ENCODE peak calls at places on chromosomes 11 and 22, in four cellular contexts. One of them, this sample, is unnamed.

GRCh38 chr11:30826911-30827310 is 240.8 kb upstream of the MPPED2 start:
- DNase-seq in CD8-positive, alpha-beta T cell: no peak
- DNase-seq in cardiac fibroblast: no peak
- DNase-seq in ovary: no peak
- DNase-seq in this sample: no peak

GRCh38 chr11:96307748-96308133 is 35.3 kb downstream of the MAML2 start:
- DNase-seq in CD8-positive, alpha-beta T cell: no peak
- DNase-seq in cardiac fibroblast: peak
- DNase-seq in ovary: no peak
- DNase-seq in this sample: peak

GRCh38 chr22:44182591-44183588 is 2.2 kb downstream of the PARVG start:
- DNase-seq in CD8-positive, alpha-beta T cell: peak
- DNase-seq in cardiac fibroblast: no peak
- DNase-seq in ovary: no peak
- DNase-seq in this sample: no peak

GRCh38 chr11:73980001-73980960 is 2.4 kb downstream of the UCP2 start:
- DNase-seq in CD8-positive, alpha-beta T cell: peak
- DNase-seq in cardiac fibroblast: no peak
- DNase-seq in ovary: no peak
- DNase-seq in this sample: peak

GRCh38 chr22:21038405-21038804 is 6.0 kb upstream of the SLC7A4 start:
- DNase-seq in CD8-positive, alpha-beta T cell: no peak
- DNase-seq in cardiac fibroblast: peak
- DNase-seq in ovary: no peak
- DNase-seq in this sample: peak

GRCh38 chr22:17866127-17866526 is 91.9 kb upstream of the BID start:
- DNase-seq in CD8-positive, alpha-beta T cell: no peak
- DNase-seq in cardiac fibroblast: no peak
- DNase-seq in ovary: no peak
- DNase-seq in this sample: no peak

GRCh38 chr11:43410394-43410793 is 51.7 kb downstream of the TTC17 start:
- DNase-seq in CD8-positive, alpha-beta T cell: no peak
- DNase-seq in cardiac fibroblast: no peak
- DNase-seq in ovary: no peak
- DNase-seq in this sample: no peak

GRCh38 chr22:49487950-49488349 is 339.7 kb downstream of the BRD1 start:
- DNase-seq in CD8-positive, alpha-beta T cell: no peak
- DNase-seq in cardiac fibroblast: no peak
- DNase-seq in ovary: no peak
- DNase-seq in this sample: no peak

GRCh38 chr11:27201454-27202302 is 161.1 kb downstream of the BBOX1 start:
- DNase-seq in CD8-positive, alpha-beta T cell: no peak
- DNase-seq in cardiac fibroblast: peak
- DNase-seq in ovary: peak
- DNase-seq in this sample: peak

GRCh38 chr11:33317662-33318061 is 60.5 kb downstream of the HIPK3 start:
- DNase-seq in CD8-positive, alpha-beta T cell: no peak
- DNase-seq in cardiac fibroblast: no peak
- DNase-seq in ovary: no peak
- DNase-seq in this sample: peak

GRCh38 chr11:58998480-58999290 is 59.4 kb downstream of the GLYATL1 start:
- DNase-seq in CD8-positive, alpha-beta T cell: no peak
- DNase-seq in cardiac fibroblast: no peak
- DNase-seq in ovary: no peak
- DNase-seq in this sample: no peak

GRCh38 chr11:58999291-58999680 is 60.0 kb downstream of the GLYATL1 start:
- DNase-seq in CD8-positive, alpha-beta T cell: no peak
- DNase-seq in cardiac fibroblast: no peak
- DNase-seq in ovary: no peak
- DNase-seq in this sample: no peak

GRCh38 chr11:58994171-58994570 is 54.9 kb downstream of the GLYATL1 start:
- DNase-seq in CD8-positive, alpha-beta T cell: no peak
- DNase-seq in cardiac fibroblast: no peak
- DNase-seq in ovary: no peak
- DNase-seq in this sample: no peak

GRCh38 chr11:59000007-59000406 is 60.7 kb downstream of the GLYATL1 start:
- DNase-seq in CD8-positive, alpha-beta T cell: no peak
- DNase-seq in cardiac fibroblast: no peak
- DNase-seq in ovary: no peak
- DNase-seq in this sample: no peak
- TF ChIP-seq CTCF in CD8-positive, alpha-beta T cell: no peak
- TF ChIP-seq CTCF in cardiac fibroblast: no peak
- TF ChIP-seq CTCF in ovary: no peak
- TF ChIP-seq CTCF in this sample: no peak

GRCh38 chr22:46081036-46081830 is 69.1 kb upstream of the PPARA start:
- DNase-seq in CD8-positive, alpha-beta T cell: no peak
- DNase-seq in cardiac fibroblast: no peak
- DNase-seq in ovary: no peak
- DNase-seq in this sample: no peak

GRCh38 chr22:46079861-46080821 is 70.2 kb upstream of the PPARA start:
- DNase-seq in CD8-positive, alpha-beta T cell: no peak
- DNase-seq in cardiac fibroblast: no peak
- DNase-seq in ovary: peak
- DNase-seq in this sample: peak

GRCh38 chr22:46078241-46079092 is 71.9 kb upstream of the PPARA start:
- DNase-seq in CD8-positive, alpha-beta T cell: no peak
- DNase-seq in cardiac fibroblast: peak
- DNase-seq in ovary: peak
- DNase-seq in this sample: peak

GRCh38 chr22:46077669-46078099 is 72.6 kb upstream of the PPARA start:
- DNase-seq in CD8-positive, alpha-beta T cell: no peak
- DNase-seq in cardiac fibroblast: no peak
- DNase-seq in ovary: no peak
- DNase-seq in this sample: peak

DNA sequence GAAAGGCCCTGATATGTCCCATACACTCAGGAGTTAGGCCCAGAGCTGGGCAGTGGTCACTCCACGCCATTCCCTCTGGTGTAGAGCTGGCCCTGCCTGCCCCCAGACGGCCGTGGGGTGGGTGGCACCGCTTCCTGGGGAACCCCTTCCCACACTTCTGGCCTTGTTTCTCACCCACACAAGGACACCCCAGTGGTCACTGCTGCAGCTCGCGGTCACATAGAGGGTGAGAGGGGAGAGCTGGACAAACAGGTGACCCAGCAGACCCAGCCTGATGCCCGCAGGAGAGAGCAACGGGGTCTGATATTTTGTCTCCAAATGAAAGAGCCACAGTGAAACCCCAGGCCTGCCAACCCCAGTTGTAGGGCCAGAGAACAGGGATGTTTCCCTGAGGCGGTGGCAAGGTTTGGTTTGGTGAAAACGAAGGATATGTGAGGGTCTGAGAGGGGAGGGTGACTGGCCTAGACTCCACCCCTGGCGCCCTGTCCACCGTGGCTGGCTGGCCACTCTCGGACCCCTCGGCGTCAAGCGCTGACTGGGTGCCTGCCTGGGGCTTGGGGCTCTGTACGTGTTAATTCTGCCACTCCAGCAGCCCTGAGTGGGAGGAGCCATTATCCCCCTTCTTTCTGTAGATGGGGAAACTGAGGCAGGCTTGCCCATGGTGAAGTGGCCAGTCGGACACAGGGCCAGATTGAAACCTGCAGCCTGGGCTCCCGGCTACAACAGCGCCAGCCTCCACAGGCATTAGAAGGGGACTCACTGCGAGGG is 71.0 kb upstream of the PPARA start:
- DNase-seq in CD8-positive, alpha-beta T cell: no peak
- DNase-seq in cardiac fibroblast: no peak
- DNase-seq in ovary: no peak
- DNase-seq in this sample: no peak
- H3K4me3 ChIP-seq in CD8-positive, alpha-beta T cell: no peak
- H3K4me3 ChIP-seq in cardiac fibroblast: peak
- H3K4me3 ChIP-seq in ovary: peak
- H3K4me3 ChIP-seq in this sample: peak

GRCh38 chr11:66219846-66220565 is 48.4 kb upstream of the RAB1B start:
- DNase-seq in CD8-positive, alpha-beta T cell: no peak
- DNase-seq in cardiac fibroblast: no peak
- DNase-seq in ovary: no peak
- DNase-seq in this sample: no peak

GRCh38 chr11:66220566-66220935 is 47.9 kb upstream of the RAB1B start:
- DNase-seq in CD8-positive, alpha-beta T cell: no peak
- DNase-seq in cardiac fibroblast: no peak
- DNase-seq in ovary: no peak
- DNase-seq in this sample: no peak

GRCh38 chr11:66222358-66223149 is 45.9 kb upstream of the RAB1B start:
- DNase-seq in CD8-positive, alpha-beta T cell: peak
- DNase-seq in cardiac fibroblast: peak
- DNase-seq in ovary: peak
- DNase-seq in this sample: peak

GRCh38 chr11:66221012-66221411 is 47.4 kb upstream of the RAB1B start:
- DNase-seq in CD8-positive, alpha-beta T cell: no peak
- DNase-seq in cardiac fibroblast: no peak
- DNase-seq in ovary: no peak
- DNase-seq in this sample: no peak

DNA sequence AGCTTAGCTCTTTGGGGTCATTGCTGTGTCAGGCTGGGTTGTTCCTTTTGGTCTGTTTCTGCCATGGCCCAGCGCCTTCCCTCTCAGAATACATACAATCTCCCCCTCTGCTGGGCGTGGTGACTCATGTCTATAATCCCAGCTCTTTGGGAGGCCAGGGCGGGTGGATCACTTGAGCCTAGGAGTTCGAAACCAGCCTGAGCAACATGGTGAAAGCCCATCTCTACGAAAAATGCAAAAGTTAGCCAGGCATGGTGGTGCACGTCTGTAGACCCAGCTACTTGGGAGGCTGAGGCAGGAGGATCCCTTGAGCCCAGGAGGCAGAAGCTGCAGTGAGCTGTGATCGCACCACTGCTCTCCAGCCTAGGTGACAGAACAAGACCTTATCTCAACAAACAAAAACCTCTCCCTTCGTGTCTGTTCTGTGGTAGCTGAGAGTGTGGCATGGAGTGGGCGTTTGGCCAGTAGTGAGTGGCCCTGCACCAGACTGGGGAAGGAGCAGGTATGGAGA is 46.7 kb upstream of the RAB1B start:
- DNase-seq in CD8-positive, alpha-beta T cell: no peak
- DNase-seq in cardiac fibroblast: no peak
- DNase-seq in ovary: no peak
- DNase-seq in this sample: peak
- TF ChIP-seq CTCF in CD8-positive, alpha-beta T cell: no peak
- TF ChIP-seq CTCF in cardiac fibroblast: no peak
- TF ChIP-seq CTCF in ovary: no peak
- TF ChIP-seq CTCF in this sample: no peak

DNA sequence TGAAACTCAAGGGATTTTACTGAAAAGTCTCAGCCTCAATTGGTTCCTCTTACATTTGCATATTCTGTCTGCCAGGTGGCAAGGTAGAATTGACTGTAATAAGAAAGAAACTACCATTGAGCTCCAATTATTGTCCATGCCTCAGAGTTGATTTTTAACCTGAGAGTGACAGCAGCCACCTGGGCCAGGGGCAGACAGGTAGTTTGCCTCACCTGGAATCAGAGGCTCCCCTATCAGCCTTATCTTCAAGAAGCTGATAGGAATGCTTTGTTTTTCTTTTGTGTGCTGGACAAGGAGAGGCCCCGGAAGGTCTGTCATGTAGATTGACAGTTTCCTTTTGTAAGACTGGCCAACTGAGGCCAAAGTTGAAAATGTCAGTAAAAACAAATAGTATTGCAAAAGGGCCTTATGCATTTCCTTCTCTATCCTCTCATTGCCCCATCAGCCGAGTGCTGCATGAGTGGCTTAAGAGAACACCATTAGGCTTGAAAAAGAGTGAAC is 34.1 kb downstream of the CD44 start:
- DNase-seq in CD8-positive, alpha-beta T cell: no peak
- DNase-seq in cardiac fibroblast: peak
- DNase-seq in ovary: no peak
- DNase-seq in this sample: no peak
- H3K4me3 ChIP-seq in CD8-positive, alpha-beta T cell: peak
- H3K4me3 ChIP-seq in cardiac fibroblast: no peak
- H3K4me3 ChIP-seq in ovary: no peak
- H3K4me3 ChIP-seq in this sample: no peak

This sample was measured in foreskin fibroblast.